ENCODE peak calls at places on chromosome 15, in six cellular contexts. H, W, I, T, V and E are unnamed samples.
A peak's percentile ranks its signal among the peaks of the same experiment; 100 is the strongest.

GRCh38 chr15:37764733-37765191 is 169.7 kb upstream of the TMCO5A start:
- DNase-seq in I (peak; percentile 73), W (peak; percentile 9), T (peak; percentile 44), V (peak; percentile 27), H (peak; percentile 48), E (no peak)

GRCh38 chr15:39585394-39585841 is 4.5 kb downstream of the THBS1 start:
- DNase-seq in H (no peak), V (no peak), W (no peak), I (no peak), T (no peak), E (no peak)

GRCh38 chr15:72175186-72176044 is 22.2 kb downstream of the GRAMD2A start:
- DNase-seq in I (no peak), V (no peak), H (no peak), W (no peak), T (no peak), E (no peak)

GRCh38 chr15:59713177-59713576 is 24.1 kb upstream of the BNIP2 start:
- DNase-seq in V (no peak), H (no peak), W (no peak), I (no peak), T (no peak), E (no peak)

GRCh38 chr15:26868029-26868685 is 1.3 kb downstream of the GABRA5 start:
- DNase-seq in V (no peak), H (no peak), I (no peak), T (no peak), W (no peak), E (no peak)

GRCh38 chr15:100230784-100231183 is 111.0 kb downstream of the ADAMTS17 start:
- DNase-seq in V (no peak), I (no peak), W (no peak), H (no peak), T (no peak), E (no peak)

GRCh38 chr15:75203908-75204263 is 2.2 kb downstream of the C15orf39 start:
- DNase-seq in T (no peak), W (peak; percentile 35), H (no peak), V (no peak), I (no peak), E (no peak)

GRCh38 chr15:85515212-85515611 is 134.8 kb downstream of the AKAP13 start:
- DNase-seq in T (peak; percentile 82), V (no peak), I (peak; percentile 40), W (no peak), H (no peak), E (no peak)

GRCh38 chr15:84697353-84697990 is 18.5 kb downstream of the SEC11A start:
- DNase-seq in V (no peak), W (no peak), H (no peak), I (no peak), T (no peak), E (no peak)

GRCh38 chr15:90698629-90699028 is 18.5 kb upstream of the BLM start:
- DNase-seq in H (no peak), W (no peak), T (no peak), V (no peak), I (no peak), E (no peak)

GRCh38 chr15:54582863-54583643 is 604.8 kb downstream of the UNC13C start:
- DNase-seq in T (no peak), H (no peak), I (no peak), V (no peak), W (no peak), E (no peak)

GRCh38 chr15:74809951-74810350 is 2.7 kb upstream of the LMAN1L start:
- DNase-seq in W (no peak), T (no peak), H (no peak), V (no peak), I (no peak), E (no peak)

GRCh38 chr15:92617197-92618037 is 38.2 kb downstream of the FAM174B start:
- DNase-seq in V (no peak), I (peak; percentile 91), T (no peak), H (peak; percentile 46), W (no peak), E (no peak)

GRCh38 chr15:93829115-93829849 is 402.1 kb upstream of the MCTP2 start:
- DNase-seq in V (no peak), I (peak; percentile 71), H (peak; percentile 37), W (no peak), T (no peak), E (no peak)

GRCh38 chr15:40420793-40421192 is 15.2 kb downstream of the IVD start:
- DNase-seq in T (no peak), V (no peak), I (no peak), H (peak; percentile 91), W (no peak), E (no peak)